ENCODE peak calls at places on chromosome 2, in five cellular contexts. Q is A549, Y is adrenal gland, C is lower leg skin, I is transverse colon. D is an unnamed sample.

GRCh38 chr2:216539120-216539519 is 40.5 kb downstream of the RPL37A start:
- DNase-seq in Q (no peak), Y (no peak), C (peak; percentile 58), I (no peak), D (no peak)

GRCh38 chr2:170966648-170967396 is 37.8 kb downstream of the GORASP2 start:
- DNase-seq in Q (peak; percentile 61), Y (peak; percentile 19), C (no peak), I (no peak), D (peak; percentile 39)

GRCh38 chr2:216188268-216188850 is 79.2 kb downstream of the XRCC5 start:
- DNase-seq in Q (no peak), Y (no peak), C (no peak), I (no peak), D (peak; percentile 88)

GRCh38 chr2:168180914-168181313 is 66.5 kb downstream of the STK39 start:
- DNase-seq in Q (no peak), Y (no peak), C (no peak), I (no peak), D (no peak)

GRCh38 chr2:219603784-219604183 is 6.1 kb downstream of the STK11IP start:
- DNase-seq in Q (no peak), Y (no peak), C (no peak), I (no peak), D (no peak)

GRCh38 chr2:182144780-182145170 is 159.1 kb downstream of the PPP1R1C start:
- DNase-seq in Q (no peak), Y (peak; percentile 11), C (no peak), I (no peak), D (no peak)

GRCh38 chr2:140502951-140503630 is 1627.7 kb downstream of the LRP1B start:
- DNase-seq in Q (no peak), Y (no peak), C (no peak), I (no peak), D (no peak)

GRCh38 chr2:219090900-219091299 is 30.2 kb upstream of the IHH start:
- DNase-seq in Q (no peak), Y (no peak), C (no peak), I (no peak), D (no peak)

GRCh38 chr2:172086349-172087190 is 1.3 kb downstream of the DLX1 start:
- DNase-seq in Q (no peak), Y (no peak), C (no peak), I (peak; percentile 44), D (peak; percentile 56)

GRCh38 chr2:51695531-51695930 is 663.6 kb upstream of the NRXN1 start:
- DNase-seq in Q (no peak), Y (no peak), C (no peak), I (no peak), D (no peak)

GRCh38 chr2:203600286-203600685 is 65.2 kb upstream of the RAPH1 start:
- DNase-seq in Q (no peak), Y (no peak), C (no peak), I (no peak), D (no peak)

GRCh38 chr2:51579412-51579811 is 547.5 kb upstream of the NRXN1 start:
- DNase-seq in Q (no peak), Y (no peak), C (no peak), I (no peak), D (no peak)

GRCh38 chr2:42786561-42787345 is 5.6 kb downstream of the HAAO start:
- DNase-seq in Q (no peak), Y (no peak), C (peak; percentile 77), I (no peak), D (no peak)

GRCh38 chr2:217168396-217168795 is 308.5 kb upstream of the TNP1 start:
- DNase-seq in Q (no peak), Y (no peak), C (no peak), I (no peak), D (no peak)

GRCh38 chr2:16032282-16033031 is 92.1 kb downstream of the MYCN start:
- DNase-seq in Q (no peak), Y (no peak), C (peak; percentile 59), I (no peak), D (no peak)

GRCh38 chr2:217482343-217482742 is 520.5 kb downstream of the TNS1 start:
- DNase-seq in Q (no peak), Y (no peak), C (no peak), I (no peak), D (no peak)

GRCh38 chr2:39124770-39125075 is 3.9 kb upstream of the SOS1 start:
- DNase-seq in Q (no peak), Y (no peak), C (no peak), I (no peak), D (peak; percentile 82)

GRCh38 chr2:168849610-168850009 is 40.6 kb downstream of the SPC25 start:
- DNase-seq in Q (peak; percentile 55), Y (peak; percentile 83), C (no peak), I (peak; percentile 59), D (peak; percentile 80)

GRCh38 chr2:165793779-165794519 is at the start of gene GALNT3:
- DNase-seq in Q (no peak), Y (peak; percentile 11), C (peak; percentile 91), I (peak; percentile 94), D (no peak)

GRCh38 chr2:101002562-101003277 is 631 bp downstream of the RPL31 start:
- DNase-seq in Q (peak; percentile 23), Y (peak; percentile 18), C (no peak), I (peak; percentile 21), D (peak; percentile 64)

GRCh38 chr2:78979380-78980238 is 45.9 kb upstream of the REG3G start:
- DNase-seq in Q (peak; percentile 42), Y (peak; percentile 64), C (no peak), I (peak; percentile 24), D (peak; percentile 35)

GRCh38 chr2:42711896-42712295 is 52.0 kb downstream of the OXER1 start:
- DNase-seq in Q (no peak), Y (no peak), C (no peak), I (no peak), D (no peak)

GRCh38 chr2:200944467-200945394 is 18.7 kb downstream of the ORC2 start:
- DNase-seq in Q (peak; percentile 93), Y (peak; percentile 41), C (no peak), I (peak; percentile 60), D (peak; percentile 61)

GRCh38 chr2:38068228-38068627 is 7.7 kb downstream of the CYP1B1 start:
- DNase-seq in Q (no peak), Y (no peak), C (no peak), I (no peak), D (no peak)

GRCh38 chr2:107721178-107721577 is 105.5 kb upstream of the RGPD4 start:
- DNase-seq in Q (no peak), Y (no peak), C (no peak), I (no peak), D (no peak)

GRCh38 chr2:199339826-199340605 is 117.7 kb downstream of the SATB2 start:
- DNase-seq in Q (no peak), Y (no peak), C (no peak), I (no peak), D (no peak)

GRCh38 chr2:133599813-133600212 is 31.6 kb upstream of the NCKAP5 start:
- DNase-seq in Q (no peak), Y (no peak), C (no peak), I (no peak), D (no peak)

GRCh38 chr2:190993292-190993643 is 20.7 kb downstream of the STAT1 start:
- DNase-seq in Q (no peak), Y (no peak), C (no peak), I (no peak), D (no peak)

GRCh38 chr2:24456610-24457556 is 34.2 kb upstream of the NCOA1 start:
- DNase-seq in Q (peak; percentile 37), Y (peak; percentile 93), C (peak; percentile 93), I (peak; percentile 54), D (peak; percentile 86)

GRCh38 chr2:144938308-144938709 is 418.4 kb upstream of the ZEB2 start:
- DNase-seq in Q (peak; percentile 33), Y (no peak), C (no peak), I (no peak), D (no peak)

GRCh38 chr2:33765122-33765521 is 166.0 kb upstream of the FAM98A start:
- DNase-seq in Q (no peak), Y (no peak), C (no peak), I (no peak), D (no peak)

GRCh38 chr2:39845460-39846146 is 66.5 kb upstream of the THUMPD2 start:
- DNase-seq in Q (no peak), Y (no peak), C (no peak), I (no peak), D (no peak)

DNA sequence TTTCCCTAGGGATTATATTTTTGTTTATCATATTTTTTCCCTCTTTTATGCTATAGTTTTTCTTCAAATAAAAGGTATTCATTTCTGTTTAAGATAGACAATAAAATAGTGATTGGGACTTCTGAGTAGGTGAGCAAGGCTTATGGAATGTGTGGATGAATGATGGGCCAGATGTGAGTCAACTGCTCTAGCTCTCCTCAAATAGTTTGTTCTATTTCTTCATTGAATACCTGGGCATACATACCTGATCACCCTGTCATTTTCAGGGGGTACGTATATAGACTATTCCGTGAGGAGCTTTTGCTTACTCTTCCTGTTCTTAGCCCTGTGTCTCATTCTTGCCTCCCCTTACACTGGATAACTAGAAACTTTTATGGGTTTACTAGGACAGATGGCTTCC is 41.9 kb downstream of the BABAM2 start:
- DNase-seq in Q (peak; percentile 66), Y (no peak), C (no peak), I (no peak), D (no peak)
- TF ChIP-seq POLR2A in Q (no peak), Y (no peak), C (no peak), I (no peak), D (no peak)

DNA sequence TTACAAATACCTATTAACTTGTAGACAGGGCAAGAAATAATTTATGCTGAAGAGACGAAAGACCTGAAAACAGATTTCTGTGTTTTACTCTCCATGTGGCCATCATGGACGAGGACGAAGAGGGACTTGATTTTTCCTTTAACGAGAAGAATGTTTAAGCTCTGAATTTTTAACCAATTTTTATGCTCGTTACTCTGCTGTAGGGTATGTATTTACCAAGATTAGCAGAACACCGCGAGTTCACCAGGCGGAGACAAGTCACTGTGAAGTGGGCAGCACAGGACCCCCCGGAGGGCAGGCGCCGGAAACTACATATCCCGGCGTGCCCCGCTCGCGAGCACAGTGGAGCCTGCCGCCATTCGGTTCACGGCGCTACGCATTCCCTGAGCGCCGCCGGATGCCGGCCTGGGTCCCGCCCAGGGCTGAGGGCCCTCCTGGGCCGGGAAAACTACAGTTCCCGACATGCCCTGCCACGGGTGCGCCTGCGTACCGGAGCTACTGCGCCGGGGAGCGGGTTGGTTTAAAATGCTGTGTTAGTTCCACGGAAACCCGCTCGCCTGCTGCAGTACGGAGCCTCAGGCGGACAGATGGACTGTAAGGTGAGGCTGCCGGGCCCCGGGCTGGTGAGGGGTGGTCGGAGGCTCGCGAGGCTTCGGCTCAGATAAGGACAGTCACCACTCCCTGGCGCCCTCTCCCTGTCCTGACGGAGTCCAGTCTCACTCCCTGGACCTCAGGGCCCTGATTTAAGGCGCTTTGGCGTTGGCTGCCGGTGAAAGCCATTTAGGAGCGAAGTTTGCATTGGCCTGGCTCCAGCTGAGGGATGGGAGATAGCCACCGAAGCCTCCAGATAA is at the start of gene CCDC150:
- DNase-seq in Q (peak; percentile 93), Y (peak; percentile 95), C (peak; percentile 98), I (peak; percentile 94), D (peak; percentile 93)
- TF ChIP-seq POLR2A in Q (peak; percentile 26), Y (no peak), C (no peak), I (no peak), D (peak; percentile 56)

GRCh38 chr2:70121627-70122372 is 34.5 kb downstream of the PCBP1 start:
- DNase-seq in Q (no peak), Y (no peak), C (no peak), I (no peak), D (no peak)
- TF ChIP-seq POLR2A in Q (no peak), Y (no peak), C (no peak), I (no peak), D (no peak)

GRCh38 chr2:139217641-139218040 is 437.5 kb upstream of the NXPH2 start:
- DNase-seq in Q (no peak), Y (no peak), C (no peak), I (no peak), D (no peak)
- TF ChIP-seq POLR2A in Q (no peak), Y (no peak), C (no peak), I (no peak), D (no peak)